ENCODE peak calls at places on chromosomes 6 and 20, in seven cellular contexts. E is suprapubic skin; Z is CD8-positive, alpha-beta T cell; I is iris pigment epithelial cell; O is GM18507; R is lower lobe of right lung; L is IMR-90. B is an unnamed sample.

GRCh38 chr6:43547202-43547601 is 28.6 kb downstream of the XPO5 start:
- DNase-seq in E (no peak), Z (no peak), I (no peak), O (no peak), R (no peak), L (no peak), B (no peak)

GRCh38 chr6:14661696-14662095 is 544.1 kb downstream of the CD83 start:
- DNase-seq in E (no peak), Z (no peak), I (no peak), O (no peak), R (no peak), L (no peak), B (no peak)

GRCh38 chr20:1368448-1369199 is 24.2 kb downstream of the FKBP1A start:
- DNase-seq in E (no peak), Z (no peak), I (peak), O (no peak), R (no peak), L (peak), B (no peak)

GRCh38 chr6:42050897-42051653 is 751 bp downstream of the TAF8 start:
- DNase-seq in E (no peak), Z (no peak), I (peak), O (no peak), R (no peak), L (peak), B (no peak)

GRCh38 chr6:107579413-107579812 is 89.5 kb downstream of the SOBP start:
- DNase-seq in E (no peak), Z (no peak), I (no peak), O (no peak), R (no peak), L (no peak), B (no peak)

GRCh38 chr6:149960488-149960887 is 3.3 kb upstream of the ULBP1 start:
- DNase-seq in E (peak), Z (no peak), I (no peak), O (no peak), R (no peak), L (no peak), B (no peak)

GRCh38 chr6:168129292-168130167 is 50.5 kb upstream of the FRMD1 start:
- DNase-seq in E (no peak), Z (no peak), I (no peak), O (no peak), R (no peak), L (no peak), B (no peak)

GRCh38 chr6:32267035-32267434 is 43.2 kb upstream of the NOTCH4 start:
- DNase-seq in E (no peak), Z (no peak), I (no peak), O (no peak), R (no peak), L (no peak), B (no peak)

GRCh38 chr6:44561832-44562496 is 174.5 kb downstream of the CDC5L start:
- DNase-seq in E (peak), Z (no peak), I (no peak), O (no peak), R (no peak), L (no peak), B (peak)

GRCh38 chr20:61478611-61479305 is 226.7 kb downstream of the CDH4 start:
- DNase-seq in E (peak), Z (no peak), I (no peak), O (no peak), R (no peak), L (no peak), B (no peak)

GRCh38 chr6:139977887-139978332 is 603.5 kb upstream of the CITED2 start:
- DNase-seq in E (no peak), Z (no peak), I (peak), O (no peak), R (no peak), L (peak), B (no peak)

GRCh38 chr20:62386383-62387218 is at the start of gene RPS21:
- DNase-seq in E (peak), Z (peak), I (peak), O (peak), R (peak), L (peak), B (peak)

GRCh38 chr6:3876131-3876530 is 27.0 kb downstream of the FAM50B start:
- DNase-seq in E (peak), Z (no peak), I (no peak), O (no peak), R (no peak), L (no peak), B (no peak)

GRCh38 chr6:43940393-43941087 is 170.5 kb downstream of the VEGFA start:
- DNase-seq in E (peak), Z (no peak), I (no peak), O (no peak), R (no peak), L (no peak), B (no peak)

GRCh38 chr6:10441004-10441654 is 26.3 kb upstream of the TFAP2A start:
- DNase-seq in E (no peak), Z (no peak), I (peak), O (no peak), R (no peak), L (peak), B (no peak)

GRCh38 chr6:149660028-149660427 is 11.5 kb upstream of the KATNA1 start:
- DNase-seq in E (no peak), Z (no peak), I (no peak), O (no peak), R (no peak), L (no peak), B (no peak)

GRCh38 chr6:9896806-9897205 is 518.1 kb downstream of the TFAP2A start:
- DNase-seq in E (no peak), Z (no peak), I (peak), O (no peak), R (no peak), L (no peak), B (no peak)

B was measured in B cell.